ENCODE peak calls at places on chromosomes 2 and 18, in eight cellular contexts. H, N, X, W, E, U, G and R are unnamed samples.

GRCh38 chr2:167616997-167617396 is 630.4 kb downstream of the STK39 start:
- DNase-seq in H (no peak), N (no peak), X (no peak), W (no peak), E (no peak), U (no peak), G (no peak), R (no peak)

GRCh38 chr2:59584958-59585357 is 968.5 kb downstream of the BCL11A start:
- DNase-seq in H (no peak), N (peak), X (no peak), W (peak), E (no peak), U (no peak), G (no peak), R (no peak)

GRCh38 chr2:207075456-207075855 is 90.3 kb downstream of the KLF7 start:
- DNase-seq in H (no peak), N (no peak), X (no peak), W (no peak), E (no peak), U (no peak), G (no peak), R (peak)

GRCh38 chr2:73931531-73932500 is 5.1 kb downstream of the DGUOK start:
- DNase-seq in H (no peak), N (no peak), X (no peak), W (no peak), E (peak), U (no peak), G (no peak), R (no peak)

GRCh38 chr2:240646061-240646899 is 21.0 kb downstream of the GPR35 start:
- DNase-seq in H (no peak), N (no peak), X (no peak), W (no peak), E (no peak), U (no peak), G (no peak), R (no peak)

GRCh38 chr2:7133521-7133920 is 216.3 kb downstream of the RNF144A start:
- DNase-seq in H (no peak), N (no peak), X (no peak), W (no peak), E (no peak), U (no peak), G (no peak), R (no peak)

GRCh38 chr18:53025247-53025646 is 685.2 kb downstream of the DCC start:
- DNase-seq in H (no peak), N (no peak), X (no peak), W (no peak), E (no peak), U (no peak), G (peak), R (no peak)

GRCh38 chr2:125696573-125696972 is 959.4 kb upstream of the GYPC start:
- DNase-seq in H (no peak), N (no peak), X (no peak), W (no peak), E (no peak), U (no peak), G (peak), R (no peak)

GRCh38 chr18:25075793-25076192 is 276.2 kb downstream of the ZNF521 start:
- DNase-seq in H (no peak), N (no peak), X (no peak), W (no peak), E (no peak), U (no peak), G (no peak), R (no peak)

GRCh38 chr2:153972412-153972811 is 100.7 kb downstream of the GALNT13 start:
- DNase-seq in H (no peak), N (no peak), X (no peak), W (no peak), E (no peak), U (no peak), G (no peak), R (no peak)
- TF ChIP-seq CTCF in H (no peak), N (no peak), X (no peak), W (no peak), E (no peak), U (no peak), G (no peak), R (no peak)

GRCh38 chr18:4181882-4182568 is 273.1 kb downstream of the DLGAP1 start:
- DNase-seq in H (no peak), N (no peak), X (no peak), W (no peak), E (no peak), U (no peak), G (no peak), R (no peak)
- TF ChIP-seq CTCF in H (no peak), N (no peak), X (no peak), W (no peak), E (no peak), U (no peak), G (no peak), R (no peak)

GRCh38 chr2:46325178-46325928 is 28.1 kb downstream of the EPAS1 start:
- DNase-seq in H (no peak), N (no peak), X (no peak), W (no peak), E (no peak), U (no peak), G (no peak), R (no peak)

GRCh38 chr2:46329340-46329739 is 32.1 kb downstream of the EPAS1 start:
- DNase-seq in H (no peak), N (no peak), X (no peak), W (no peak), E (no peak), U (no peak), G (no peak), R (no peak)

GRCh38 chr2:46328316-46328715 is 31.1 kb downstream of the EPAS1 start:
- DNase-seq in H (no peak), N (no peak), X (no peak), W (no peak), E (no peak), U (no peak), G (no peak), R (no peak)

GRCh38 chr2:46326231-46326980 is 29.2 kb downstream of the EPAS1 start:
- DNase-seq in H (no peak), N (no peak), X (peak), W (no peak), E (peak), U (no peak), G (no peak), R (no peak)

DNA sequence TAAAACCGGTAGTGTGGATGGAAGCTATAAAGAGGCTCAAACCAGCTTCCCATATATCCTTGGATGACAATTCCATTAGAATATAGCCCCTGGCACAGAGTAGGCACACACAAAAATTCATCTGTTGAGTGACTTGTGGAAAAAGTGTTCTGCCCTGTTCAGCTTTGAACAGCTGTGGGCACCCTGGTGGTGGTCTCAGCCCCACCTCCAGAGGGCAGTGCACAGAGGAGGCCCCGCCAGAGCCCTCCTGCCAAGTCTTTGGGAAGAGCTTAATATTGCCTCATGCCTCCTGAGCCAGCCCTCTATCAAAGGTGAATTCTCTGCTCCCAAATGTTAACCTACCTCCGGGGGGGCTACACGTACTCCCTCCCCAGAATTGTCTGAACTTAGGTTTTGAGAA is 30.4 kb downstream of the EPAS1 start:
- DNase-seq in H (no peak), N (no peak), X (no peak), W (no peak), E (no peak), U (no peak), G (no peak), R (no peak)
- TF ChIP-seq CTCF in H (no peak), N (peak), X (no peak), W (peak), E (no peak), U (no peak), G (no peak), R (no peak)

DNA sequence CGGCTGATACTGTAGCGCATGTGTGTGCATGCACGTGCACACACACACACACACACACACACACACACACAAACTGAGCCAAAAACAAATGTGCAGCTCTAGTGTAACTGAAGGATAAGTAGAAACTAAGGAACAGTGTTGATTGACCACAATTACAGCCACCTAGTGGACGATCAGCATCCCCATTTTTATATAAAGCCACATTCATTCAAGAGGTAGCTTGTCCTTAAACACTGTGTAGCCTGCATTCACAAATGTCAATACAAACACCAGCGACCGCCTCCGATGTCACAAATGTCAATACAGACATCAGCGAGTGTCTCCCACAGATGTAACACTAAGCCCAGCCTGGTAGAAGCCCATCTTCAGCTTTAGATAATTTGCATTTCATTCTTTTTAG is 167.4 kb downstream of the PTGR3 start:
- DNase-seq in H (no peak), N (peak), X (no peak), W (no peak), E (peak), U (no peak), G (no peak), R (no peak)
- TF ChIP-seq CTCF in H (peak), N (peak), X (no peak), W (peak), E (peak), U (no peak), G (peak), R (no peak)

GRCh38 chr2:31386648-31387047 is 27.9 kb downstream of the XDH start:
- DNase-seq in H (no peak), N (peak), X (no peak), W (no peak), E (no peak), U (no peak), G (no peak), R (no peak)
- TF ChIP-seq CTCF in H (no peak), N (no peak), X (no peak), W (peak), E (no peak), U (no peak), G (no peak), R (no peak)

DNA sequence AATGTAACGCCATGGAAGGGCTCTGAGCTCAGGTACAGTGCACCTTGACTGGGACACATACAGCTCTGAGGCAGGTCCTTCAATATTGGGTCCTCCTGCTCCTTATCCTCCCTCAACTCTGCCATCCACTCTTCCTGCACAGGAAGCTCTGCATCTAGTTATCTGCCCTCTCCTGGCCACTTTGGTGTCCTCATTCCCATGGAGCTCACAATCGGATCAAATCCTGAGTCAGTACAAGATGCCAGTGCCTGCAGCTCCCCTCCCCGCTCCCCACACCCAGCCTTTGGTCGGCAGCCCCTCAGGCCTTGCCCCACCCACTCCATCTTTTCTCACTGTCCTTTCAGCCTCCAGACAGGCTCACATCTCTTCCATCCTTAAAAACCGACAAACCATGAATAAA is 58.0 kb downstream of the LRRFIP1 start:
- DNase-seq in H (no peak), N (no peak), X (no peak), W (no peak), E (no peak), U (no peak), G (no peak), R (no peak)
- TF ChIP-seq CTCF in H (no peak), N (peak), X (no peak), W (no peak), E (no peak), U (no peak), G (peak), R (no peak)

GRCh38 chr2:202418027-202418426 is 41.9 kb downstream of the BMPR2 start:
- DNase-seq in H (no peak), N (no peak), X (no peak), W (no peak), E (no peak), U (no peak), G (no peak), R (no peak)
- TF ChIP-seq CTCF in H (no peak), N (no peak), X (no peak), W (no peak), E (no peak), U (no peak), G (no peak), R (no peak)

GRCh38 chr2:233098615-233099014 is 38.5 kb downstream of the INPP5D start:
- DNase-seq in H (peak), N (no peak), X (no peak), W (no peak), E (no peak), U (no peak), G (no peak), R (no peak)
- TF ChIP-seq CTCF in H (peak), N (peak), X (no peak), W (no peak), E (no peak), U (no peak), G (no peak), R (no peak)

DNA sequence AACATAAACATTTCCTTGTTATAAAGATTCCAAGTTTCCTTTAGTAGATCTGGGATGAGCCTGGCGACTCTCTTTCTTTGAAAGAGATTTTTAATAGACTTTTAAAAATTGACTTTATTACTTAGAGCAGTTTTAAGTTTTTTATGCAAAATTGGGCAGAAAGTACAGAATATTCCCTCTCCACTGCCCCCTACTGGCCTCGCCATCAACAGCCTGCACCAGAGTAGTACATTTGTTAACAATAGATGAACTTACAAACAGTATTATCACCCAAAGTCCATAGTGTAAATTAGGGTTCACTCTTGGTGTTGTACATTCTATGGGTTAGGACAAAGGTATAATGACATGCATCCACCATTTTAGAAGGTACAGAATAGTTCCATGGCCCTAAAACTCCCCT is 3.9 kb downstream of the MAP3K19 start:
- DNase-seq in H (no peak), N (peak), X (no peak), W (no peak), E (no peak), U (no peak), G (no peak), R (no peak)
- TF ChIP-seq CTCF in H (no peak), N (peak), X (no peak), W (peak), E (no peak), U (peak), G (no peak), R (no peak)

GRCh38 chr2:60947056-60947455 is 65.7 kb downstream of the REL start:
- DNase-seq in H (no peak), N (no peak), X (no peak), W (no peak), E (no peak), U (no peak), G (no peak), R (no peak)
- TF ChIP-seq CTCF in H (no peak), N (no peak), X (no peak), W (no peak), E (no peak), U (no peak), G (no peak), R (no peak)